ENCODE peak calls at places on chromosomes 11 and 22, in six cellular contexts. G, T, P, H, U and M are unnamed samples.

GRCh38 chr11:11808992-11809583 is 32.7 kb upstream of the USP47 start:
- DNase-seq in G (no peak), T (no peak), P (peak; percentile 50), H (no peak), U (no peak), M (no peak)

GRCh38 chr11:20670932-20671403 is 1.6 kb downstream of the NELL1 start:
- DNase-seq in G (no peak), T (no peak), P (no peak), H (no peak), U (no peak), M (no peak)

GRCh38 chr11:62664405-62665074 is 470 bp downstream of the C11orf98 start:
- DNase-seq in G (no peak), T (peak; percentile 69), P (peak; percentile 30), H (no peak), U (no peak), M (peak; percentile 48)

GRCh38 chr11:13118194-13118593 is 109.1 kb downstream of the RASSF10 start:
- DNase-seq in G (peak; percentile 95), T (no peak), P (peak; percentile 95), H (no peak), U (peak; percentile 46), M (peak; percentile 89)

GRCh38 chr11:107731911-107732310 is 20.1 kb upstream of the SLN start:
- DNase-seq in G (no peak), T (no peak), P (peak; percentile 18), H (no peak), U (no peak), M (no peak)

GRCh38 chr11:120652705-120653335 is 141.3 kb downstream of the GRIK4 start:
- DNase-seq in G (no peak), T (no peak), P (no peak), H (no peak), U (no peak), M (peak; percentile 21)

GRCh38 chr11:115257286-115258077 is 246.7 kb downstream of the CADM1 start:
- DNase-seq in G (no peak), T (no peak), P (no peak), H (no peak), U (no peak), M (no peak)

GRCh38 chr11:74672956-74673895 is 58.0 kb downstream of the CHRDL2 start:
- DNase-seq in G (peak; percentile 98), T (peak; percentile 76), P (peak; percentile 98), H (peak; percentile 87), U (peak; percentile 86), M (peak; percentile 99)

GRCh38 chr11:64659417-64660144 is 63.4 kb downstream of the NRXN2 start:
- DNase-seq in G (peak; percentile 55), T (no peak), P (peak; percentile 96), H (no peak), U (peak; percentile 64), M (peak; percentile 43)

GRCh38 chr22:37951305-37951704 is 2.1 kb downstream of the C22orf23 start:
- DNase-seq in G (no peak), T (no peak), P (no peak), H (no peak), U (peak; percentile 10), M (peak; percentile 25)

GRCh38 chr11:75815345-75815983 is 454 bp downstream of the UVRAG start:
- DNase-seq in G (peak; percentile 52), T (no peak), P (peak; percentile 28), H (peak; percentile 44), U (peak; percentile 58), M (peak; percentile 42)

GRCh38 chr11:76455331-76455730 is 10.5 kb downstream of the EMSY start:
- DNase-seq in G (peak; percentile 17), T (no peak), P (no peak), H (no peak), U (no peak), M (peak; percentile 15)

GRCh38 chr22:49404576-49405199 is 423.0 kb downstream of the BRD1 start:
- DNase-seq in G (peak; percentile 0), T (no peak), P (no peak), H (no peak), U (no peak), M (no peak)

GRCh38 chr11:58573451-58574104 is 2.1 kb downstream of the LPXN start:
- DNase-seq in G (peak; percentile 68), T (peak; percentile 24), P (peak; percentile 84), H (peak; percentile 50), U (peak; percentile 24), M (peak; percentile 86)

GRCh38 chr22:39699631-39700348 is 129.2 kb downstream of the CACNA1I start:
- DNase-seq in G (no peak), T (peak; percentile 19), P (no peak), H (no peak), U (no peak), M (no peak)

GRCh38 chr11:121082670-121083069 is 18.4 kb upstream of the TECTA start:
- DNase-seq in G (no peak), T (no peak), P (peak; percentile 5), H (no peak), U (no peak), M (peak; percentile 24)

GRCh38 chr11:72102631-72102945 is 509 bp downstream of the LAMTOR1 start:
- DNase-seq in G (no peak), T (no peak), P (no peak), H (no peak), U (no peak), M (no peak)

GRCh38 chr11:15800121-15800800 is 556.1 kb downstream of the SOX6 start:
- DNase-seq in G (peak; percentile 94), T (peak; percentile 33), P (peak; percentile 76), H (peak; percentile 69), U (no peak), M (peak; percentile 91)

GRCh38 chr22:39773976-39774539 is 119.5 kb downstream of the ENTHD1 start:
- DNase-seq in G (no peak), T (no peak), P (no peak), H (no peak), U (no peak), M (no peak)

GRCh38 chr22:31556627-31557203 is 60.4 kb downstream of the SFI1 start:
- DNase-seq in G (peak; percentile 45), T (no peak), P (peak; percentile 44), H (no peak), U (peak; percentile 18), M (peak; percentile 66)

DNA sequence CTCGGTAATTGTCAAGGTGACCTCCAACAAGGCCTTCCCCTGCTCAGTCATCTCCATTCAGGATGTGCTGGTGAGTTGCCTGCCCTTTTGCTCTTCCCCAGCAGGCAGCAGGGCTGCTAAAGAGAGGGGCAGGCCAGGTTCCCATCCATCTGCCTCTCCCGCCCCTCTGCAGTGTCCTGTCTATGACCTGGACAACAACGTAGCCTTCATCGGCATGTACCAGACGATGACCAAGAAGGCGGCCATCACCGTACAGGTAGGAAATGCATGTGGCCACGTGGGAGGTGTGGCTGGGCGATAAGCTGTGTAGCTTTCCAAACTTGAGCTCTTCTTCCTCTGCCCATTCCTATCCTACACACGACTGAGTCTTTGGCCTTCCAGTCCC is 4.0 kb downstream of the SIDT2 start:
- DNase-seq in G (no peak), T (no peak), P (no peak), H (no peak), U (no peak), M (no peak)
- H3K4me3 ChIP-seq in G (no peak overlapping the region), T (no peak overlapping the region), P (no peak overlapping the region), H (no peak overlapping the region), U (no peak overlapping the region), M (no peak overlapping the region)

DNA sequence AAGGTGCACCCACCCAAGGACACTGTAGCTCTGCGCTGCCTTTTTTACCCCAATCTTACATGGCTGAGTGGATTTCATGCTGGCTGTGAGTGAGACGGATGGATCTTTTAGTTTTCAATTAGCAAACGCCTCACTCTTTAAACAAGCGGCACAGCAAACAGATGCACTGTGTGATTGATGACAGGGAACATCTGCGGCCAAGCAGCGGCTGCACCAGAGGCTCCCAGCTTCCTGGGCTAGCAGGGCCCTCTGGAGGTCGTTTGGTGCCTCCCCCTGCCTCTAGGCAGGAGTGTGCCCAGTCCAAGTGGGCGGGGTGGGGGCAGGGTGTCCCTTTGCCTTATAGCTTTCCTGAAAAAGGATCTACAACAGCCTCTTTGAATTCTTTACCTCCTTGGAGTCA is 2.1 kb upstream of the DRD2 start:
- DNase-seq in G (no peak), T (no peak), P (no peak), H (no peak), U (no peak), M (no peak)
- TF ChIP-seq CTCF in G (no peak), T (no peak), P (no peak), H (no peak), U (no peak), M (no peak)

GRCh38 chr22:41976961-41977566 is 7.8 kb downstream of the SEPTIN3 start:
- DNase-seq in G (no peak), T (peak; percentile 18), P (no peak), H (no peak), U (no peak), M (no peak)

GRCh38 chr22:41974691-41975290 is 5.5 kb downstream of the SEPTIN3 start:
- DNase-seq in G (no peak), T (no peak), P (no peak), H (no peak), U (no peak), M (no peak)

GRCh38 chr22:41975299-41976069 is 6.2 kb downstream of the SEPTIN3 start:
- DNase-seq in G (no peak), T (no peak), P (no peak), H (no peak), U (no peak), M (no peak)

GRCh38 chr22:41978732-41979131 is 9.5 kb downstream of the SEPTIN3 start:
- DNase-seq in G (no peak), T (no peak), P (no peak), H (no peak), U (no peak), M (no peak)

DNA sequence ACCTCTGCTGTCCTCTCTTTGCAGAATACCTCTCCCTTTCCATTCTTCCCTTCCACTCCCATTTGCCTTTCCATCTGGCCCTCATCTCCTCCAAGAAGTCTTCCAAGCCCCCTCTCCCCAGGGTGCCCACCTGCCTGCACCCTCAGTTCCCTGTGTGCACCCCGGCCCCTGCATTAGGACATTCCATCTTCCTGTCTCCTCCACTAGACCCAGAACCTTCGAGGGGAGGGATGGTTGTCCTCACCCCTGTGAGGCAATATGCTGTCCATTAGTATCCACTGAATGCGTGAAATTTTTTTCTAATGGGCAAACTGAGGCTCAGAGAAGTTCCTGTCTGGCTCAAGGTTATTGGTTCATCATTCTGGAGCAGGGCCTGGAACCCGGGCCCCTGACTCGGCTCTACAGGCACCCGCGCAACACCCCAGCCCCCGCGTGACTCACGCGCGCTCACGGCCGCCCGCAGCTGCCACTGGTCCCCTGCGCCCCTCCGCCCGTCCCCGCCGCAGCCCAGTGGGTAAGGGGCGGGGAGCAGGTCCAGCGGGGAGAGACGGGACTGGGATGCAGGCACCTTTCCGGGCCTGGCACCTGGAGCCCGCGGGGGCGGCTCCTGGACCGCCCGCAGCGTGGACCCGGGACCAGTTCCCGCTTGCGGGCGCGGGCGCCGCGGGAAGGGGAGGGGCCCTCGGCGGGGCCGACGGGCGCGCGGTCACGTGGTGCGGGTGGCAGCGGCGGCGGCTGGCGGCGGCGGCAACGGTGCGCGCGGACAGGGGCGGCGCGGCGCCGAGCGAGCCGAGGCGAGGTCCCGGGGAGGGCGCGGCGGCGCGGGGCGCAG is 7.0 kb downstream of the SEPTIN3 start:
- DNase-seq in G (no peak), T (peak; percentile 65), P (no peak), H (peak; percentile 40), U (no peak), M (no peak)
- H3K4me3 ChIP-seq in G (peak overlapping the region; percentile 15), T (no peak overlapping the region), P (peak overlapping the region; percentile 20), H (peak overlapping the region; percentile 38), U (peak overlapping the region; percentile 58), M (no peak overlapping the region)

DNA sequence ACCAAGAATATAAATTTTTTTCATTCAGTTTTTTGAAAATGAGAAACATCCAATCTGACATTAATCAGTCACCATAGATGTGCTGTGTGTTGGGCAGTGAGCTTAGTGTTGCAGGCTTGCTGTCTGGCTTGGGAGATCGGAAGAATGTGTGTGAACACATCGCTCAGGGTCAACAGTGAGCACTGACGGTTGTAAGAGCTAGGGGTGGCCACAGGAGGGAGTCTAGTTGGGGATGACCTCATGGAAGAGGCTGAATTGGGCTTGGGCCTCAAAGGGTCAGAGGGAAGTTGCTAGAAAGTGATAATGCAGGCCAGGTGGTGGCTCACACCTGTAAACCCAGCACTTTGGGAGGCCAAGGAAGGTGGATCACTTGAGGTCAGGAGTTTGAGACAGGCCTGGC is 375.4 kb downstream of the DDX10 start:
- DNase-seq in G (no peak), T (no peak), P (no peak), H (no peak), U (no peak), M (no peak)
- TF ChIP-seq CTCF in G (peak; percentile 15), T (no peak), P (no peak), H (no peak), U (no peak), M (no peak)